ENCODE peak calls at places on chromosomes 13 and 19, in nine cellular contexts. One of them, this sample, is unnamed.

GRCh38 chr19:37218592-37218935 is 550 bp downstream of the ZNF383 start:
- DNase-seq in CD4-positive, alpha-beta memory T cell: no peak
- DNase-seq in GM04503: no peak
- DNase-seq in heart left ventricle: no peak
- DNase-seq in glomerular endothelial cell: no peak
- DNase-seq in mucosa of descending colon: peak
- DNase-seq in KBM-7: no peak
- DNase-seq in GM04504: peak
- DNase-seq in kidney glomerular epithelial cell: no peak
- DNase-seq in this sample: no peak

GRCh38 chr19:44607049-44607448 is 6.3 kb upstream of the IGSF23 start:
- DNase-seq in kidney glomerular epithelial cell: peak
- DNase-seq in CD4-positive, alpha-beta memory T cell: no peak
- DNase-seq in heart left ventricle: no peak
- DNase-seq in KBM-7: peak
- DNase-seq in mucosa of descending colon: peak
- DNase-seq in GM04503: no peak
- DNase-seq in GM04504: no peak
- DNase-seq in glomerular endothelial cell: peak
- DNase-seq in this sample: no peak

GRCh38 chr13:45715351-45715750 is 13.2 kb downstream of the CBY2 start:
- DNase-seq in KBM-7: no peak
- DNase-seq in GM04504: no peak
- DNase-seq in mucosa of descending colon: no peak
- DNase-seq in CD4-positive, alpha-beta memory T cell: no peak
- DNase-seq in heart left ventricle: no peak
- DNase-seq in GM04503: no peak
- DNase-seq in glomerular endothelial cell: no peak
- DNase-seq in kidney glomerular epithelial cell: no peak
- DNase-seq in this sample: no peak

GRCh38 chr13:34044041-34044440 is 226.1 kb downstream of the RFC3 start:
- DNase-seq in GM04503: no peak
- DNase-seq in GM04504: no peak
- DNase-seq in kidney glomerular epithelial cell: no peak
- DNase-seq in CD4-positive, alpha-beta memory T cell: no peak
- DNase-seq in mucosa of descending colon: no peak
- DNase-seq in heart left ventricle: no peak
- DNase-seq in glomerular endothelial cell: no peak
- DNase-seq in KBM-7: no peak
- DNase-seq in this sample: no peak

GRCh38 chr19:44597131-44597491 is 16.3 kb upstream of the IGSF23 start:
- DNase-seq in heart left ventricle: no peak
- DNase-seq in KBM-7: no peak
- DNase-seq in GM04504: no peak
- DNase-seq in GM04503: no peak
- DNase-seq in glomerular endothelial cell: no peak
- DNase-seq in mucosa of descending colon: no peak
- DNase-seq in CD4-positive, alpha-beta memory T cell: no peak
- DNase-seq in kidney glomerular epithelial cell: no peak
- DNase-seq in this sample: no peak

GRCh38 chr19:947707-948533 is 22.1 kb downstream of the ARID3A start:
- DNase-seq in mucosa of descending colon: peak
- DNase-seq in glomerular endothelial cell: no peak
- DNase-seq in GM04504: no peak
- DNase-seq in KBM-7: peak
- DNase-seq in CD4-positive, alpha-beta memory T cell: no peak
- DNase-seq in heart left ventricle: peak
- DNase-seq in GM04503: no peak
- DNase-seq in kidney glomerular epithelial cell: no peak
- DNase-seq in this sample: peak

GRCh38 chr19:2327773-2328400 is 499 bp downstream of the LSM7 start:
- DNase-seq in heart left ventricle: no peak
- DNase-seq in GM04504: peak
- DNase-seq in kidney glomerular epithelial cell: peak
- DNase-seq in glomerular endothelial cell: peak
- DNase-seq in CD4-positive, alpha-beta memory T cell: peak
- DNase-seq in mucosa of descending colon: peak
- DNase-seq in KBM-7: peak
- DNase-seq in GM04503: peak
- DNase-seq in this sample: no peak

GRCh38 chr13:100658363-100658762 is 16.2 kb downstream of the TMTC4 start:
- DNase-seq in heart left ventricle: no peak
- DNase-seq in GM04503: no peak
- DNase-seq in glomerular endothelial cell: no peak
- DNase-seq in GM04504: no peak
- DNase-seq in kidney glomerular epithelial cell: no peak
- DNase-seq in CD4-positive, alpha-beta memory T cell: no peak
- DNase-seq in KBM-7: peak
- DNase-seq in mucosa of descending colon: no peak
- DNase-seq in this sample: no peak

GRCh38 chr19:5799247-5800241 is 5.3 kb upstream of the NRTN start:
- DNase-seq in mucosa of descending colon: no peak
- DNase-seq in GM04503: no peak
- DNase-seq in CD4-positive, alpha-beta memory T cell: no peak
- DNase-seq in kidney glomerular epithelial cell: no peak
- DNase-seq in glomerular endothelial cell: no peak
- DNase-seq in KBM-7: peak
- DNase-seq in heart left ventricle: no peak
- DNase-seq in GM04504: no peak
- DNase-seq in this sample: no peak

GRCh38 chr19:43101950-43102349 is 19.4 kb upstream of the PSG2 start:
- DNase-seq in mucosa of descending colon: no peak
- DNase-seq in kidney glomerular epithelial cell: no peak
- DNase-seq in CD4-positive, alpha-beta memory T cell: no peak
- DNase-seq in heart left ventricle: no peak
- DNase-seq in GM04504: no peak
- DNase-seq in GM04503: no peak
- DNase-seq in KBM-7: no peak
- DNase-seq in glomerular endothelial cell: no peak
- DNase-seq in this sample: no peak

GRCh38 chr13:109454167-109454917 is 332.0 kb downstream of the IRS2 start:
- DNase-seq in GM04504: peak
- DNase-seq in CD4-positive, alpha-beta memory T cell: no peak
- DNase-seq in heart left ventricle: no peak
- DNase-seq in mucosa of descending colon: no peak
- DNase-seq in kidney glomerular epithelial cell: no peak
- DNase-seq in glomerular endothelial cell: no peak
- DNase-seq in GM04503: peak
- DNase-seq in KBM-7: no peak
- DNase-seq in this sample: no peak

GRCh38 chr13:60788156-60788829 is 391.3 kb downstream of the TDRD3 start:
- DNase-seq in heart left ventricle: no peak
- DNase-seq in GM04504: no peak
- DNase-seq in CD4-positive, alpha-beta memory T cell: no peak
- DNase-seq in mucosa of descending colon: no peak
- DNase-seq in GM04503: no peak
- DNase-seq in kidney glomerular epithelial cell: no peak
- DNase-seq in KBM-7: no peak
- DNase-seq in glomerular endothelial cell: no peak
- DNase-seq in this sample: peak

GRCh38 chr13:74128171-74128767 is 5.9 kb downstream of the KLF12 start:
- DNase-seq in mucosa of descending colon: no peak
- DNase-seq in CD4-positive, alpha-beta memory T cell: no peak
- DNase-seq in GM04504: no peak
- DNase-seq in heart left ventricle: no peak
- DNase-seq in glomerular endothelial cell: no peak
- DNase-seq in kidney glomerular epithelial cell: peak
- DNase-seq in GM04503: no peak
- DNase-seq in KBM-7: no peak
- DNase-seq in this sample: no peak

GRCh38 chr13:23447927-23448326 is 14.4 kb upstream of the SACS start:
- DNase-seq in CD4-positive, alpha-beta memory T cell: no peak
- DNase-seq in KBM-7: no peak
- DNase-seq in mucosa of descending colon: peak
- DNase-seq in glomerular endothelial cell: no peak
- DNase-seq in heart left ventricle: no peak
- DNase-seq in kidney glomerular epithelial cell: no peak
- DNase-seq in GM04504: no peak
- DNase-seq in GM04503: peak
- DNase-seq in this sample: no peak

GRCh38 chr13:93183302-93183701 is 43.3 kb upstream of the GPC6 start:
- DNase-seq in heart left ventricle: no peak
- DNase-seq in CD4-positive, alpha-beta memory T cell: no peak
- DNase-seq in GM04503: no peak
- DNase-seq in KBM-7: no peak
- DNase-seq in mucosa of descending colon: no peak
- DNase-seq in glomerular endothelial cell: no peak
- DNase-seq in GM04504: no peak
- DNase-seq in kidney glomerular epithelial cell: no peak
- DNase-seq in this sample: no peak

GRCh38 chr19:4375164-4375619 is 25.2 kb downstream of the SH3GL1 start:
- DNase-seq in KBM-7: no peak
- DNase-seq in GM04503: no peak
- DNase-seq in kidney glomerular epithelial cell: no peak
- DNase-seq in mucosa of descending colon: peak
- DNase-seq in CD4-positive, alpha-beta memory T cell: no peak
- DNase-seq in glomerular endothelial cell: no peak
- DNase-seq in GM04504: no peak
- DNase-seq in heart left ventricle: no peak
- DNase-seq in this sample: no peak

GRCh38 chr19:38270587-38271167 is 6.3 kb downstream of the SPINT2 start:
- DNase-seq in heart left ventricle: no peak
- DNase-seq in kidney glomerular epithelial cell: peak
- DNase-seq in CD4-positive, alpha-beta memory T cell: no peak
- DNase-seq in glomerular endothelial cell: no peak
- DNase-seq in mucosa of descending colon: no peak
- DNase-seq in GM04503: no peak
- DNase-seq in KBM-7: no peak
- DNase-seq in GM04504: no peak
- DNase-seq in this sample: no peak

GRCh38 chr13:106619688-106620555 is 52.0 kb upstream of the ARGLU1 start:
- DNase-seq in CD4-positive, alpha-beta memory T cell: peak
- DNase-seq in GM04503: no peak
- DNase-seq in glomerular endothelial cell: no peak
- DNase-seq in KBM-7: peak
- DNase-seq in mucosa of descending colon: peak
- DNase-seq in kidney glomerular epithelial cell: peak
- DNase-seq in GM04504: peak
- DNase-seq in heart left ventricle: no peak
- DNase-seq in this sample: no peak

GRCh38 chr13:113527272-113527958 is 36.9 kb upstream of the DCUN1D2 start:
- DNase-seq in GM04504: no peak
- DNase-seq in glomerular endothelial cell: no peak
- DNase-seq in KBM-7: no peak
- DNase-seq in CD4-positive, alpha-beta memory T cell: no peak
- DNase-seq in GM04503: no peak
- DNase-seq in kidney glomerular epithelial cell: no peak
- DNase-seq in mucosa of descending colon: no peak
- DNase-seq in heart left ventricle: no peak
- DNase-seq in this sample: no peak

GRCh38 chr19:34589730-34590129 is 87.2 kb downstream of the SCGB2B2 start:
- DNase-seq in GM04503: no peak
- DNase-seq in mucosa of descending colon: peak
- DNase-seq in GM04504: no peak
- DNase-seq in glomerular endothelial cell: no peak
- DNase-seq in heart left ventricle: no peak
- DNase-seq in KBM-7: no peak
- DNase-seq in CD4-positive, alpha-beta memory T cell: no peak
- DNase-seq in kidney glomerular epithelial cell: no peak
- DNase-seq in this sample: no peak

GRCh38 chr13:37225414-37226047 is 120.1 kb upstream of the CSNK1A1L start:
- DNase-seq in GM04503: peak
- DNase-seq in CD4-positive, alpha-beta memory T cell: no peak
- DNase-seq in KBM-7: no peak
- DNase-seq in mucosa of descending colon: no peak
- DNase-seq in GM04504: peak
- DNase-seq in kidney glomerular epithelial cell: no peak
- DNase-seq in heart left ventricle: no peak
- DNase-seq in glomerular endothelial cell: no peak
- DNase-seq in this sample: no peak

GRCh38 chr13:28355046-28355821 is 139.7 kb downstream of the FLT1 start:
- DNase-seq in CD4-positive, alpha-beta memory T cell: no peak
- DNase-seq in GM04503: no peak
- DNase-seq in kidney glomerular epithelial cell: no peak
- DNase-seq in heart left ventricle: no peak
- DNase-seq in glomerular endothelial cell: no peak
- DNase-seq in KBM-7: no peak
- DNase-seq in GM04504: no peak
- DNase-seq in mucosa of descending colon: no peak
- DNase-seq in this sample: no peak

GRCh38 chr13:114035583-114036501 is 62.0 kb upstream of the C13orf46 start:
- DNase-seq in heart left ventricle: no peak
- DNase-seq in GM04504: no peak
- DNase-seq in mucosa of descending colon: no peak
- DNase-seq in CD4-positive, alpha-beta memory T cell: no peak
- DNase-seq in GM04503: no peak
- DNase-seq in glomerular endothelial cell: no peak
- DNase-seq in kidney glomerular epithelial cell: peak
- DNase-seq in KBM-7: no peak
- DNase-seq in this sample: peak

GRCh38 chr13:51584731-51585191 is 499 bp downstream of the WDFY2 start:
- DNase-seq in KBM-7: no peak
- DNase-seq in GM04504: no peak
- DNase-seq in GM04503: no peak
- DNase-seq in glomerular endothelial cell: no peak
- DNase-seq in heart left ventricle: peak
- DNase-seq in mucosa of descending colon: peak
- DNase-seq in CD4-positive, alpha-beta memory T cell: peak
- DNase-seq in kidney glomerular epithelial cell: peak
- DNase-seq in this sample: no peak

GRCh38 chr13:20359335-20359734 is 127.2 kb upstream of the GJB6 start:
- DNase-seq in glomerular endothelial cell: peak
- DNase-seq in CD4-positive, alpha-beta memory T cell: no peak
- DNase-seq in kidney glomerular epithelial cell: peak
- DNase-seq in GM04503: peak
- DNase-seq in heart left ventricle: no peak
- DNase-seq in GM04504: peak
- DNase-seq in KBM-7: no peak
- DNase-seq in mucosa of descending colon: no peak
- DNase-seq in this sample: no peak

GRCh38 chr13:33493672-33494365 is 208.3 kb upstream of the STARD13 start:
- DNase-seq in kidney glomerular epithelial cell: no peak
- DNase-seq in glomerular endothelial cell: no peak
- DNase-seq in GM04504: no peak
- DNase-seq in mucosa of descending colon: no peak
- DNase-seq in CD4-positive, alpha-beta memory T cell: no peak
- DNase-seq in GM04503: no peak
- DNase-seq in heart left ventricle: no peak
- DNase-seq in KBM-7: no peak
- DNase-seq in this sample: no peak

GRCh38 chr19:12937243-12938053 is 961 bp upstream of the CALR start:
- DNase-seq in KBM-7: peak
- DNase-seq in mucosa of descending colon: peak
- DNase-seq in kidney glomerular epithelial cell: no peak
- DNase-seq in GM04504: no peak
- DNase-seq in glomerular endothelial cell: no peak
- DNase-seq in heart left ventricle: no peak
- DNase-seq in CD4-positive, alpha-beta memory T cell: no peak
- DNase-seq in GM04503: no peak
- DNase-seq in this sample: no peak

GRCh38 chr19:589693-590395 is at the start of gene HCN2:
- DNase-seq in mucosa of descending colon: no peak
- DNase-seq in heart left ventricle: no peak
- DNase-seq in CD4-positive, alpha-beta memory T cell: no peak
- DNase-seq in glomerular endothelial cell: no peak
- DNase-seq in KBM-7: no peak
- DNase-seq in kidney glomerular epithelial cell: no peak
- DNase-seq in GM04504: no peak
- DNase-seq in GM04503: no peak
- DNase-seq in this sample: no peak

GRCh38 chr19:1214862-1215731 is 9.5 kb downstream of the STK11 start:
- DNase-seq in heart left ventricle: peak
- DNase-seq in kidney glomerular epithelial cell: no peak
- DNase-seq in mucosa of descending colon: no peak
- DNase-seq in GM04504: no peak
- DNase-seq in GM04503: peak
- DNase-seq in glomerular endothelial cell: no peak
- DNase-seq in CD4-positive, alpha-beta memory T cell: no peak
- DNase-seq in KBM-7: no peak
- DNase-seq in this sample: peak

GRCh38 chr13:113141591-113141950 is 16.9 kb upstream of the PROZ start:
- DNase-seq in KBM-7: no peak
- DNase-seq in CD4-positive, alpha-beta memory T cell: no peak
- DNase-seq in glomerular endothelial cell: no peak
- DNase-seq in mucosa of descending colon: no peak
- DNase-seq in GM04503: no peak
- DNase-seq in heart left ventricle: no peak
- DNase-seq in kidney glomerular epithelial cell: no peak
- DNase-seq in GM04504: no peak
- DNase-seq in this sample: no peak

This sample was measured in uterus.